ENCODE peak calls at places on chromosomes 5 and 9, in seven cellular contexts. D is prostate gland, K is astrocyte, O is testis, A is OCI-LY7, E is HCT116, M is H9. R is an unnamed sample. For H3K4me1 and H3K9me3, the result is how much of the 10 kb centered on the place peaks cover.

GRCh38 chr5:171606414-171607024 is 179.1 kb upstream of the SMIM23 start:
- DNase-seq in D (no peak), K (no peak), M (no peak), E (peak), O (no peak), A (peak), R (no peak)

GRCh38 chr9:16272766-16273165 is 597.7 kb downstream of the BNC2 start:
- DNase-seq in D (no peak), O (no peak), E (no peak), K (no peak), M (peak), A (no peak), R (no peak)

GRCh38 chr5:75367401-75367800 is 30.4 kb downstream of the HMGCR start:
- DNase-seq in E (no peak), D (no peak), M (no peak), A (no peak), K (no peak), O (no peak), R (no peak)

GRCh38 chr9:33750839-33751339 is 44.5 kb upstream of the PRSS3 start:
- DNase-seq in D (no peak), M (no peak), K (no peak), E (no peak), O (no peak), A (no peak), R (peak)

GRCh38 chr5:59099270-59099994 is 516.6 kb downstream of the RAB3C start:
- DNase-seq in D (no peak), K (peak), O (no peak), E (no peak), A (no peak), M (no peak), R (no peak)

GRCh38 chr5:43941806-43942205 is 338.8 kb downstream of the NNT start:
- DNase-seq in O (no peak), K (no peak), D (no peak), A (no peak), M (no peak), E (no peak), R (no peak)

GRCh38 chr5:75552764-75553163 is 41.1 kb downstream of the POLK start:
- DNase-seq in M (no peak), E (no peak), A (no peak), K (no peak), O (no peak), D (no peak), R (no peak)

GRCh38 chr9:135299651-135300345 is 179.8 kb upstream of the PPP1R26 start:
- DNase-seq in A (no peak), M (no peak), O (no peak), K (no peak), E (no peak), D (no peak), R (no peak)

GRCh38 chr9:98795970-98796363 is 388 bp downstream of the ANKS6 start:
- DNase-seq in E (no peak), K (no peak), O (no peak), M (no peak), A (peak), D (no peak), R (peak)

GRCh38 chr5:61342066-61342465 is 10.0 kb downstream of the ZSWIM6 start:
- DNase-seq in K (peak), O (no peak), M (no peak), A (no peak), E (no peak), D (no peak), R (no peak)

GRCh38 chr9:133976888-133977287 is 15.2 kb downstream of the VAV2 start:
- DNase-seq in M (no peak), O (no peak), A (no peak), E (no peak), K (no peak), D (no peak), R (no peak)

GRCh38 chr9:133974631-133975341 is 17.3 kb downstream of the VAV2 start:
- DNase-seq in E (no peak), K (no peak), A (no peak), O (no peak), D (no peak), M (no peak), R (no peak)

GRCh38 chr9:133975511-133975910 is 16.6 kb downstream of the VAV2 start:
- DNase-seq in D (no peak), E (no peak), O (no peak), M (no peak), A (no peak), K (no peak), R (no peak)

GRCh38 chr9:133977421-133978201 is 14.5 kb downstream of the VAV2 start:
- DNase-seq in O (no peak), A (no peak), M (no peak), E (no peak), D (no peak), K (no peak), R (no peak)

GRCh38 chr9:133976191-133976861 is 15.8 kb downstream of the VAV2 start:
- DNase-seq in E (no peak), O (no peak), M (no peak), A (no peak), D (no peak), K (no peak), R (no peak)
- H3K4me1 ChIP-seq in E (under half), O (under half), M (under half), A (half or more), D (under half), K (under half), R (under half)

DNA sequence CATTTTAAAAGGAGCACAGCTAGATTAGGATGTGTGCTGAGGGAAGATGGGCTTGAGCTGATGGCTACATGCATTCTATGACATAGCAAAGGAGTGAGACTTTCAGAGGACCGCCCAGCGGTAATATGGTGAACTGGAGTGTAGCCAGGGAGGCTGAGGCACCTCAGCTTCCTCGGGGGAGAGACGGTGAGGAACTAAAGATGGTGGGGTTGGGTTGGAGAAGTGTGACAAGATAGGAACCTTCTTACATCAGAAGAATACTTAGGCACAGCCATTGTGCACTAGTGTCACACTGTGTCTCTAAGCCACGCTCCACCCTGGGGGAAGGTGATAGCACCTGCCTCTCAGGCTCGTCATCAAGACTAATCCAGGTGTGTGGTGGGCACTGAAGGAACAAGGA is 118.0 kb upstream of the IRX2 start:
- DNase-seq in E (no peak), D (no peak), M (no peak), K (no peak), A (no peak), O (no peak), R (no peak)
- H3K9me3 ChIP-seq in E (under half), D (under half), M (under half), K (under half), A (under half), O (under half), R (under half)

GRCh38 chr9:136687721-136688223 is 515 bp upstream of the AGPAT2 start:
- DNase-seq in E (no peak), D (no peak), K (no peak), M (no peak), O (no peak), A (no peak), R (no peak)
- TF ChIP-seq CTCF in E (no peak), D (no peak), K (no peak), M (no peak), O (no peak), A (no peak), R (no peak)

GRCh38 chr9:112326194-112326593 is 7.2 kb downstream of the PTBP3 start:
- DNase-seq in E (no peak), K (no peak), M (no peak), A (peak), D (no peak), O (no peak), R (no peak)
- H3K4me1 ChIP-seq in E (under half), K (under half), M (under half), A (under half), D (under half), O (under half), R (under half)

GRCh38 chr5:26942481-26942880 is 95.9 kb downstream of the CDH9 start:
- DNase-seq in M (no peak), K (peak), E (no peak), O (no peak), D (no peak), A (no peak), R (no peak)
- H3K9me3 ChIP-seq in M (under half), K (under half), E (under half), O (under half), D (under half), A (under half), R (under half)

DNA sequence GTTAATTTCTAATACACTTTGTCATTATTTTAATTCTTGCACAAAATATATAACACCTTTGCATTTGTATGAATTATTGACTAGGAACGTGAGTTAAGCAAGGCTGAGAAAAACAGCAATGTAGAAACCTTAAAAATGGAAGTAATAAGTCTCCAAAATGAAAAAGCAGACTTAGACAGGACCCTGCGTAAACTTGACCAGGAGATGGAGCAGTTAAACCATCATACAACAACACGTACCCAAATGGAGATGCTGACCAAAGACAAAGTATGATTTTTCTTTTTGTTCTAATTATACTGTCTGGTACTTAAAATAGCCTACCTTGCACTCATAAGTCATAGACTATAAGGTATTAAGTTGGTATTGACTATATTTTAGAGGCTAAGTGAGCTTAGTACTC is 34.4 kb downstream of the RAD50 start:
- DNase-seq in D (no peak), M (no peak), K (no peak), A (no peak), O (no peak), E (peak), R (no peak)
- TF ChIP-seq CTCF in D (no peak), M (peak), K (no peak), A (peak), O (no peak), E (peak), R (peak)